ENCODE peak calls at places on chromosome 3, in ten cellular contexts. One of them, this sample, is unnamed.

GRCh38 chr3:42637001-42637400 is 16.5 kb upstream of the ZBTB47 start:
- DNase-seq in BJ: no peak
- DNase-seq in HFFc6: no peak
- DNase-seq in AG08395: no peak
- DNase-seq in Right ventricle myocardium superior: no peak
- DNase-seq in stimulated activated CD4-positive, alpha-beta T cell treated with anti-CD3 and anti-CD28 coated beads, Interleukin-15, amount 100 ng/mL, for 24 hours: no peak
- DNase-seq in body of pancreas: no peak
- DNase-seq in GM18507: no peak
- DNase-seq in ELF-1: no peak
- DNase-seq in amniotic epithelial cell: no peak
- DNase-seq in this sample: no peak

GRCh38 chr3:172268896-172269295 is 179.4 kb downstream of the GHSR start:
- DNase-seq in ELF-1: no peak
- DNase-seq in HFFc6: no peak
- DNase-seq in AG08395: no peak
- DNase-seq in body of pancreas: no peak
- DNase-seq in GM18507: no peak
- DNase-seq in stimulated activated CD4-positive, alpha-beta T cell treated with anti-CD3 and anti-CD28 coated beads, Interleukin-15, amount 100 ng/mL, for 24 hours: no peak
- DNase-seq in BJ: no peak
- DNase-seq in amniotic epithelial cell: peak
- DNase-seq in Right ventricle myocardium superior: no peak
- DNase-seq in this sample: no peak

GRCh38 chr3:194487289-194488006 is 646 bp upstream of the ATP13A3 start:
- DNase-seq in BJ: no peak
- DNase-seq in Right ventricle myocardium superior: peak
- DNase-seq in amniotic epithelial cell: peak
- DNase-seq in stimulated activated CD4-positive, alpha-beta T cell treated with anti-CD3 and anti-CD28 coated beads, Interleukin-15, amount 100 ng/mL, for 24 hours: peak
- DNase-seq in ELF-1: peak
- DNase-seq in body of pancreas: peak
- DNase-seq in AG08395: no peak
- DNase-seq in GM18507: no peak
- DNase-seq in HFFc6: no peak
- DNase-seq in this sample: peak

GRCh38 chr3:186643493-186643892 is 3.3 kb downstream of the FETUB start:
- DNase-seq in GM18507: no peak
- DNase-seq in AG08395: no peak
- DNase-seq in Right ventricle myocardium superior: no peak
- DNase-seq in body of pancreas: no peak
- DNase-seq in stimulated activated CD4-positive, alpha-beta T cell treated with anti-CD3 and anti-CD28 coated beads, Interleukin-15, amount 100 ng/mL, for 24 hours: no peak
- DNase-seq in ELF-1: no peak
- DNase-seq in BJ: no peak
- DNase-seq in HFFc6: no peak
- DNase-seq in amniotic epithelial cell: no peak
- DNase-seq in this sample: no peak

GRCh38 chr3:134772591-134772990 is 22.5 kb upstream of the EPHB1 start:
- DNase-seq in AG08395: no peak
- DNase-seq in GM18507: no peak
- DNase-seq in HFFc6: no peak
- DNase-seq in amniotic epithelial cell: no peak
- DNase-seq in stimulated activated CD4-positive, alpha-beta T cell treated with anti-CD3 and anti-CD28 coated beads, Interleukin-15, amount 100 ng/mL, for 24 hours: no peak
- DNase-seq in Right ventricle myocardium superior: no peak
- DNase-seq in body of pancreas: no peak
- DNase-seq in ELF-1: peak
- DNase-seq in BJ: no peak
- DNase-seq in this sample: no peak

GRCh38 chr3:53045107-53045783 is 628 bp downstream of the SFMBT1 start:
- DNase-seq in AG08395: peak
- DNase-seq in GM18507: peak
- DNase-seq in HFFc6: peak
- DNase-seq in stimulated activated CD4-positive, alpha-beta T cell treated with anti-CD3 and anti-CD28 coated beads, Interleukin-15, amount 100 ng/mL, for 24 hours: peak
- DNase-seq in BJ: no peak
- DNase-seq in body of pancreas: peak
- DNase-seq in Right ventricle myocardium superior: peak
- DNase-seq in amniotic epithelial cell: no peak
- DNase-seq in ELF-1: no peak
- DNase-seq in this sample: peak

GRCh38 chr3:134449277-134449676 is 36.5 kb downstream of the ANAPC13 start:
- DNase-seq in GM18507: no peak
- DNase-seq in AG08395: peak
- DNase-seq in stimulated activated CD4-positive, alpha-beta T cell treated with anti-CD3 and anti-CD28 coated beads, Interleukin-15, amount 100 ng/mL, for 24 hours: peak
- DNase-seq in body of pancreas: peak
- DNase-seq in ELF-1: peak
- DNase-seq in amniotic epithelial cell: peak
- DNase-seq in BJ: no peak
- DNase-seq in HFFc6: peak
- DNase-seq in Right ventricle myocardium superior: no peak
- DNase-seq in this sample: peak

GRCh38 chr3:71361346-71361745 is 222.2 kb downstream of the FOXP1 start:
- DNase-seq in body of pancreas: no peak
- DNase-seq in ELF-1: no peak
- DNase-seq in stimulated activated CD4-positive, alpha-beta T cell treated with anti-CD3 and anti-CD28 coated beads, Interleukin-15, amount 100 ng/mL, for 24 hours: no peak
- DNase-seq in GM18507: no peak
- DNase-seq in AG08395: no peak
- DNase-seq in Right ventricle myocardium superior: no peak
- DNase-seq in BJ: no peak
- DNase-seq in amniotic epithelial cell: no peak
- DNase-seq in HFFc6: no peak
- DNase-seq in this sample: no peak

GRCh38 chr3:186930639-186931486 is 537 bp downstream of the ST6GAL1 start:
- DNase-seq in AG08395: peak
- DNase-seq in body of pancreas: peak
- DNase-seq in amniotic epithelial cell: no peak
- DNase-seq in BJ: no peak
- DNase-seq in Right ventricle myocardium superior: peak
- DNase-seq in HFFc6: peak
- DNase-seq in ELF-1: peak
- DNase-seq in GM18507: peak
- DNase-seq in stimulated activated CD4-positive, alpha-beta T cell treated with anti-CD3 and anti-CD28 coated beads, Interleukin-15, amount 100 ng/mL, for 24 hours: peak
- DNase-seq in this sample: peak

GRCh38 chr3:183845608-183846288 is 20.4 kb upstream of the MAP6D1 start:
- DNase-seq in HFFc6: peak
- DNase-seq in Right ventricle myocardium superior: no peak
- DNase-seq in ELF-1: no peak
- DNase-seq in amniotic epithelial cell: peak
- DNase-seq in GM18507: no peak
- DNase-seq in BJ: no peak
- DNase-seq in body of pancreas: no peak
- DNase-seq in stimulated activated CD4-positive, alpha-beta T cell treated with anti-CD3 and anti-CD28 coated beads, Interleukin-15, amount 100 ng/mL, for 24 hours: no peak
- DNase-seq in AG08395: peak
- DNase-seq in this sample: no peak

GRCh38 chr3:83821526-83821925 is 1137.3 kb upstream of the CADM2 start:
- DNase-seq in ELF-1: no peak
- DNase-seq in stimulated activated CD4-positive, alpha-beta T cell treated with anti-CD3 and anti-CD28 coated beads, Interleukin-15, amount 100 ng/mL, for 24 hours: no peak
- DNase-seq in body of pancreas: no peak
- DNase-seq in BJ: no peak
- DNase-seq in amniotic epithelial cell: no peak
- DNase-seq in AG08395: no peak
- DNase-seq in Right ventricle myocardium superior: no peak
- DNase-seq in HFFc6: no peak
- DNase-seq in GM18507: no peak
- DNase-seq in this sample: no peak